ENCODE peak calls at places on chromosomes 12 and 14, in five cellular contexts. One of them, this sample, is unnamed.

GRCh38 chr14:74401504-74402241 is 24.3 kb downstream of the SYNDIG1L start:
- DNase-seq in spleen: peak; percentile 93
- DNase-seq in lung: no peak
- DNase-seq in HFF-Myc: no peak
- DNase-seq in cardiac muscle cell: peak; percentile 86
- DNase-seq in this sample: no peak

GRCh38 chr12:107320031-107320928 is 226.9 kb upstream of the CRY1 start:
- DNase-seq in spleen: peak; percentile 86
- DNase-seq in lung: peak; percentile 29
- DNase-seq in HFF-Myc: no peak
- DNase-seq in cardiac muscle cell: peak; percentile 61
- DNase-seq in this sample: peak; percentile 58

GRCh38 chr14:61257469-61258057 is 23.6 kb downstream of the TMEM30B start:
- DNase-seq in spleen: no peak
- DNase-seq in lung: no peak
- DNase-seq in HFF-Myc: no peak
- DNase-seq in cardiac muscle cell: peak; percentile 37
- DNase-seq in this sample: no peak

GRCh38 chr12:94416613-94417012 is 43.1 kb downstream of the CEP83 start:
- DNase-seq in spleen: no peak
- DNase-seq in lung: no peak
- DNase-seq in HFF-Myc: no peak
- DNase-seq in cardiac muscle cell: no peak
- DNase-seq in this sample: no peak

GRCh38 chr14:37864861-37865718 is 269.7 kb downstream of the TTC6 start:
- DNase-seq in spleen: no peak
- DNase-seq in lung: no peak
- DNase-seq in HFF-Myc: peak; percentile 56
- DNase-seq in cardiac muscle cell: no peak
- DNase-seq in this sample: peak; percentile 25

GRCh38 chr14:88463318-88463717 is 77.9 kb downstream of the SPATA7 start:
- DNase-seq in spleen: no peak
- DNase-seq in lung: no peak
- DNase-seq in HFF-Myc: no peak
- DNase-seq in cardiac muscle cell: peak; percentile 25
- DNase-seq in this sample: peak; percentile 47

GRCh38 chr14:104937161-104937560 is 12.5 kb downstream of the PLD4 start:
- DNase-seq in spleen: no peak
- DNase-seq in lung: no peak
- DNase-seq in HFF-Myc: no peak
- DNase-seq in cardiac muscle cell: no peak
- DNase-seq in this sample: no peak

GRCh38 chr12:67578976-67579661 is 69.4 kb upstream of the DYRK2 start:
- DNase-seq in spleen: no peak
- DNase-seq in lung: no peak
- DNase-seq in HFF-Myc: no peak
- DNase-seq in cardiac muscle cell: no peak
- DNase-seq in this sample: no peak

GRCh38 chr12:120125792-120126634 is 9.5 kb upstream of the RAB35 start:
- DNase-seq in spleen: no peak
- DNase-seq in lung: no peak
- DNase-seq in HFF-Myc: no peak
- DNase-seq in cardiac muscle cell: no peak
- DNase-seq in this sample: peak; percentile 38

GRCh38 chr12:121581681-121582439 is 1.0 kb upstream of the KDM2B start:
- DNase-seq in spleen: no peak
- DNase-seq in lung: no peak
- DNase-seq in HFF-Myc: no peak
- DNase-seq in cardiac muscle cell: peak; percentile 46
- DNase-seq in this sample: peak; percentile 57

GRCh38 chr12:127125607-127126259 is 1141.2 kb upstream of the TMEM132C start:
- DNase-seq in spleen: no peak
- DNase-seq in lung: no peak
- DNase-seq in HFF-Myc: peak; percentile 35
- DNase-seq in cardiac muscle cell: no peak
- DNase-seq in this sample: peak; percentile 30

GRCh38 chr14:105258846-105259245 is 10.5 kb downstream of the BTBD6 start:
- DNase-seq in spleen: no peak
- DNase-seq in lung: no peak
- DNase-seq in HFF-Myc: no peak
- DNase-seq in cardiac muscle cell: no peak
- DNase-seq in this sample: peak; percentile 60

GRCh38 chr14:101630056-101630960 is 69.0 kb downstream of the DIO3 start:
- DNase-seq in spleen: no peak
- DNase-seq in lung: no peak
- DNase-seq in HFF-Myc: no peak
- DNase-seq in cardiac muscle cell: no peak
- DNase-seq in this sample: no peak

GRCh38 chr12:71552728-71553501 is 110.7 kb downstream of the ZFC3H1 start:
- DNase-seq in spleen: no peak
- DNase-seq in lung: no peak
- DNase-seq in HFF-Myc: no peak
- DNase-seq in cardiac muscle cell: no peak
- DNase-seq in this sample: no peak

GRCh38 chr14:98131406-98131805 is 1140.6 kb downstream of the BCL11B start:
- DNase-seq in spleen: no peak
- DNase-seq in lung: no peak
- DNase-seq in HFF-Myc: no peak
- DNase-seq in cardiac muscle cell: no peak
- DNase-seq in this sample: no peak

GRCh38 chr14:77204907-77205306 is 23.3 kb downstream of the TMEM63C start:
- DNase-seq in spleen: no peak
- DNase-seq in lung: no peak
- DNase-seq in HFF-Myc: no peak
- DNase-seq in cardiac muscle cell: no peak
- DNase-seq in this sample: no peak

GRCh38 chr14:68753696-68754095 is 39.2 kb downstream of the ZFP36L1 start:
- DNase-seq in spleen: no peak
- DNase-seq in lung: no peak
- DNase-seq in HFF-Myc: peak; percentile 24
- DNase-seq in cardiac muscle cell: no peak
- DNase-seq in this sample: peak; percentile 59

GRCh38 chr12:53195516-53196420 is 11.3 kb downstream of the ITGB7 start:
- DNase-seq in spleen: no peak
- DNase-seq in lung: no peak
- DNase-seq in HFF-Myc: no peak
- DNase-seq in cardiac muscle cell: no peak
- DNase-seq in this sample: no peak

GRCh38 chr12:83008703-83009102 is 322.0 kb downstream of the TMTC2 start:
- DNase-seq in spleen: no peak
- DNase-seq in lung: no peak
- DNase-seq in HFF-Myc: no peak
- DNase-seq in cardiac muscle cell: no peak
- DNase-seq in this sample: no peak

GRCh38 chr12:41497362-41497761 is 309.2 kb downstream of the PDZRN4 start:
- DNase-seq in spleen: no peak
- DNase-seq in lung: no peak
- DNase-seq in HFF-Myc: no peak
- DNase-seq in cardiac muscle cell: no peak
- DNase-seq in this sample: no peak

GRCh38 chr12:47736877-47737676 is 11.8 kb upstream of the ENDOU start:
- DNase-seq in spleen: peak; percentile 88
- DNase-seq in lung: peak; percentile 87
- DNase-seq in HFF-Myc: peak; percentile 66
- DNase-seq in cardiac muscle cell: peak; percentile 51
- DNase-seq in this sample: peak; percentile 75

GRCh38 chr12:6430990-6431353 is 13.8 kb upstream of the CD27 start:
- DNase-seq in spleen: no peak
- DNase-seq in lung: no peak
- DNase-seq in HFF-Myc: no peak
- DNase-seq in cardiac muscle cell: no peak
- DNase-seq in this sample: no peak

GRCh38 chr12:120100630-120101029 is 15.9 kb downstream of the RAB35 start:
- DNase-seq in spleen: no peak
- DNase-seq in lung: no peak
- DNase-seq in HFF-Myc: no peak
- DNase-seq in cardiac muscle cell: no peak
- DNase-seq in this sample: peak; percentile 62

DNA sequence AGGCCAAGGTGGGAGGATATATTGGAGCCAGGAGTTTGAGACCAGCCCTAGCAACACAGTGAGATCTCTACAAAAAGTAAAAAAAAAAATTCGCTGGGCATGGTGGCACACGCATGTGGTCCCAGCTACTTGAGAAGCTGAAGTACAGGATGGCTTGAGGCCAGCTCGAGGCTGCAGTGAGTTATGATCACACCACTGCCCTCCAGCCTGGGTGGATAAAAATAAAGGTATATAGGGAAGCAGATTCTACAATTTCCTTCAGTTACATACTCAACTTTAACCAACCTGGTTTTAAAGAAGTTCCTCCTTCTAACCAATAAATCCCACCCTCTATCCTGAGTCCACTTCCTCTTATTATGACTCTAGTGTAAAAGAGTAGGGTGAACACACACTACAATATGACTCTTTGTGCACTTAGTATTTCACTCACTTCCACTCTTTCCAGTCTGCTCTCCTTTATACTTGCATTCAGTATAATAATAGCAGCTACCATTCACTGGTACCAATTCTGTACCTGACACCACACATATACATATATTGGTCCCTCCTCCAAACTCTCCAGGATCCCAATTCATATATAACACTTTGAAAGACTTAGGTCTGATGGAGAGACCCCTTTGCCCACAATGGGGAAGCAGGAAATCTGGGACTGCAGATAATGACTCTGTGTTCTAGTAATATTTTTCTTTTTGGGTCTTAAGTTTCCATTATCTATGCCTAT is 2.3 kb downstream of the ARF3 start:
- DNase-seq in spleen: no peak
- DNase-seq in lung: no peak
- DNase-seq in HFF-Myc: no peak
- DNase-seq in cardiac muscle cell: no peak
- DNase-seq in this sample: no peak
- H3K4me3 ChIP-seq in spleen: peak overlapping the region; percentile 89
- H3K4me3 ChIP-seq in lung: no peak overlapping the region
- H3K4me3 ChIP-seq in HFF-Myc: no peak overlapping the region
- H3K4me3 ChIP-seq in cardiac muscle cell: no peak overlapping the region
- H3K4me3 ChIP-seq in this sample: no peak overlapping the region

GRCh38 chr12:131833896-131834641 is 5.9 kb downstream of the MMP17 start:
- DNase-seq in spleen: no peak
- DNase-seq in lung: no peak
- DNase-seq in HFF-Myc: no peak
- DNase-seq in cardiac muscle cell: no peak
- DNase-seq in this sample: peak; percentile 21
- TF ChIP-seq CTCF in spleen: peak; percentile 24
- TF ChIP-seq CTCF in lung: no peak
- TF ChIP-seq CTCF in HFF-Myc: peak; percentile 46
- TF ChIP-seq CTCF in cardiac muscle cell: peak; percentile 51
- TF ChIP-seq CTCF in this sample: peak; percentile 53

GRCh38 chr12:48960834-48961233 is 3.5 kb upstream of the ARF3 start:
- DNase-seq in spleen: no peak
- DNase-seq in lung: no peak
- DNase-seq in HFF-Myc: no peak
- DNase-seq in cardiac muscle cell: no peak
- DNase-seq in this sample: no peak

GRCh38 chr12:48956279-48957140 is 777 bp downstream of the ARF3 start:
- DNase-seq in spleen: peak; percentile 83
- DNase-seq in lung: peak; percentile 89
- DNase-seq in HFF-Myc: peak; percentile 85
- DNase-seq in cardiac muscle cell: peak; percentile 95
- DNase-seq in this sample: peak; percentile 96

GRCh38 chr12:48961331-48961730 is 4.0 kb upstream of the ARF3 start:
- DNase-seq in spleen: no peak
- DNase-seq in lung: no peak
- DNase-seq in HFF-Myc: no peak
- DNase-seq in cardiac muscle cell: no peak
- DNase-seq in this sample: no peak

GRCh38 chr12:48957141-48958048 is at the start of gene ARF3:
- DNase-seq in spleen: peak; percentile 99
- DNase-seq in lung: peak; percentile 96
- DNase-seq in HFF-Myc: peak; percentile 69
- DNase-seq in cardiac muscle cell: peak; percentile 98
- DNase-seq in this sample: peak; percentile 94

DNA sequence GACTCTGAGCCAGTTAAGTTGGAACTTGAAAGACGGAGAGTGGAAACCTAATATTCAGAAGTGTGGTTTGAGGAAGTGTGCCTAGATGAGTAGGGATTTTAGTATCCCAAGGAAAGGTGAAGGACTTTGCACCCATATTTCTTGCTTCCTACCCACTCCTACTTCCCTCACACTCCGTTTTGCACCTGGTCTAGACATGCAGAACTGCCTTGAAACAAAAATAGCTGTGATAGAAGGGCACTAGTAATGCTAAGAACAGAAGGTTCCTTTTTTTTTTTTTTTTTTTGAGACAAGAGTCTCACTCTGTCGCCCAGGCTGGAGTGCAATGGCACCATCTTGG is 732 bp upstream of the ARF3 start:
- DNase-seq in spleen: no peak
- DNase-seq in lung: no peak
- DNase-seq in HFF-Myc: no peak
- DNase-seq in cardiac muscle cell: no peak
- DNase-seq in this sample: no peak
- H3K4me3 ChIP-seq in spleen: peak overlapping the region; percentile 89
- H3K4me3 ChIP-seq in lung: no peak overlapping the region
- H3K4me3 ChIP-seq in HFF-Myc: peak overlapping the region; percentile 86
- H3K4me3 ChIP-seq in cardiac muscle cell: peak overlapping the region; percentile 78
- H3K4me3 ChIP-seq in this sample: peak overlapping the region; percentile 78

DNA sequence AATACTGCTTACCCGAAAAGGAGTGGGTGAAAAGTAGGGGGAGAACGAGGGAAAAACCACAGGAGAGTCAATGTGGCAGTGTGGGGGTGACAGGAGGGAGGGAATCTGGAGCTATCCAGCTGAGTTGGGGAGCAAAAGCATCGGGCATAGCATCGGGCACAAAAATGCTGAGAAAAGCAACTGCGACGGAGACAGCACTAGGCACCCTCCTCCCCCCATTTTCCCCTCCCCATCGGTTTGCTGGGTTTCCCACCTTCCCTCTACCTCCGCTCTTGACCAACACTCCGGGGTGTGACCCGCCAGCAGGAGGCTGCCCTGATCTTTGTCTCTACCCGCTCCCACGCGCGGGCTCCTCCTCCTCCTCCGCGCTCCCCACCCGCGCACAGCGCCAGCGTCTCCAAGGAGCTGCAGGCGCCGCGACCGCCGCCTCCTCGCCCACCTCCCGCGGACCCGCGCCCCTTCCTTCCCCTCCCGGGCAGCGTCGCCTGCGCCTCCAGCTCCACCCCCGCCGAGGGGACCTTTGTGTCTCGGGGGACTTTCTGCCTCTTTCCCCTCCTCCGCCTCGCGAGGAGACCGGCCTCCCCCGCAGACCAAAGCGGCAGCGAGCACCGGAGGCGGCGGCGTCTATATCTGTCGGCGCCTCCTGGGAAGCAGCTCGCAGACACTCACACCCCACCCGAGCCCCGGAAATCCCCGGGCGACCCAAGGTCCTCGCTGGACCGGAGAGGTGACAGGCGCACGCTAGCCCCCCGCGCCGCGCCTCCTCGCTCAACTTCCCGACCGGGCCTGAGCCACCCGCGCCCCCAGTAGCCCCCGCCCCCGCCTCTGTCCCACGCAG is 939 bp downstream of the CDK17 start:
- DNase-seq in spleen: peak; percentile 96
- DNase-seq in lung: peak; percentile 70
- DNase-seq in HFF-Myc: no peak
- DNase-seq in cardiac muscle cell: peak; percentile 67
- DNase-seq in this sample: peak; percentile 79
- TF ChIP-seq CTCF in spleen: no peak
- TF ChIP-seq CTCF in lung: no peak
- TF ChIP-seq CTCF in HFF-Myc: peak; percentile 15
- TF ChIP-seq CTCF in cardiac muscle cell: peak; percentile 24
- TF ChIP-seq CTCF in this sample: peak; percentile 18

GRCh38 chr14:100566586-100566985 is 20.6 kb downstream of the BEGAIN start:
- DNase-seq in spleen: no peak
- DNase-seq in lung: no peak
- DNase-seq in HFF-Myc: no peak
- DNase-seq in cardiac muscle cell: no peak
- DNase-seq in this sample: no peak
- H3K4me3 ChIP-seq in spleen: peak overlapping the region; percentile 75
- H3K4me3 ChIP-seq in lung: no peak overlapping the region
- H3K4me3 ChIP-seq in HFF-Myc: no peak overlapping the region
- H3K4me3 ChIP-seq in cardiac muscle cell: no peak overlapping the region
- H3K4me3 ChIP-seq in this sample: no peak overlapping the region